ENCODE peak calls at places on chromosomes 11 and 22, in eight cellular contexts. F is PC-9, E is HL-60, H is cardiac fibroblast, L is keratinocyte, W is fibroblast of pulmonary artery, V is choroid plexus epithelial cell, S is Calu3. A is an unnamed sample.

GRCh38 chr11:17531818-17532131 is 12.4 kb downstream of the USH1C start:
- DNase-seq in V (peak), F (no peak), W (peak), H (peak), L (no peak), E (no peak), S (no peak), A (no peak)

GRCh38 chr11:121886005-121886739 is 229.8 kb downstream of the BLID start:
- DNase-seq in E (no peak), W (no peak), V (peak), L (no peak), H (peak), F (no peak), S (no peak), A (no peak)

GRCh38 chr22:43622886-43623285 is 189.2 kb downstream of the EFCAB6 start:
- DNase-seq in F (no peak), H (no peak), L (no peak), W (no peak), V (no peak), E (no peak), S (no peak), A (no peak)

GRCh38 chr22:49954354-49954753 is 6.2 kb upstream of the PIM3 start:
- DNase-seq in F (no peak), H (no peak), S (no peak), V (no peak), L (no peak), W (no peak), E (no peak), A (no peak)

GRCh38 chr11:73185680-73186293 is 32.3 kb upstream of the P2RY2 start:
- DNase-seq in W (peak), H (peak), L (peak), S (no peak), F (peak), V (peak), E (peak), A (no peak)

GRCh38 chr11:70646272-70647049 is 248.1 kb downstream of the CTTN start:
- DNase-seq in W (no peak), V (no peak), S (no peak), F (no peak), H (no peak), E (no peak), L (no peak), A (no peak)

GRCh38 chr11:60310407-60310998 is 16.6 kb upstream of the MS4A6E start:
- DNase-seq in E (no peak), V (no peak), H (no peak), S (no peak), L (no peak), F (no peak), W (no peak), A (no peak)

GRCh38 chr11:29129850-29130249 is 887.0 kb downstream of the KCNA4 start:
- DNase-seq in L (no peak), W (peak), H (peak), V (peak), F (no peak), E (no peak), S (no peak), A (no peak)

GRCh38 chr11:130999992-131000770 is 83.9 kb upstream of the SNX19 start:
- DNase-seq in F (peak), L (peak), S (peak), W (peak), H (peak), E (no peak), V (peak), A (no peak)

GRCh38 chr11:47980907-47981621 is 705 bp downstream of the PTPRJ start:
- DNase-seq in V (peak), W (peak), S (peak), E (peak), F (no peak), L (no peak), H (peak), A (peak)

GRCh38 chr11:128052912-128053641 is 534.3 kb downstream of the ETS1 start:
- DNase-seq in S (no peak), V (peak), L (no peak), F (no peak), H (peak), W (peak), E (no peak), A (no peak)

GRCh38 chr22:28829358-28830181 is 29.2 kb upstream of the XBP1 start:
- DNase-seq in V (peak), S (peak), W (peak), E (peak), F (peak), L (peak), H (peak), A (peak)

GRCh38 chr22:30802202-30803166 is 107.8 kb downstream of the OSBP2 start:
- DNase-seq in H (peak), F (peak), W (peak), S (peak), L (peak), V (peak), E (peak), A (peak)

GRCh38 chr11:76380977-76381719 is at the start of the genes GVQW3 and THAP12:
- DNase-seq in H (peak), S (peak), F (peak), V (peak), E (peak), W (peak), L (peak), A (peak)

GRCh38 chr11:114562166-114562916 is 2.7 kb upstream of the NXPE1 start:
- DNase-seq in F (no peak), V (peak), W (peak), S (no peak), H (peak), L (no peak), E (no peak), A (no peak)

GRCh38 chr22:19325296-19325950 is 33.9 kb upstream of the CLTCL1 start:
- DNase-seq in L (no peak), S (no peak), E (no peak), H (peak), W (peak), F (no peak), V (peak), A (no peak)

GRCh38 chr11:34240150-34240494 is 117.7 kb downstream of the ABTB2 start:
- DNase-seq in E (no peak), H (no peak), L (no peak), V (no peak), S (no peak), W (no peak), F (no peak), A (no peak)

GRCh38 chr11:57874981-57875380 is 113.4 kb downstream of the CTNND1 start:
- DNase-seq in V (no peak), S (no peak), H (no peak), W (no peak), L (no peak), F (no peak), E (no peak), A (no peak)

GRCh38 chr11:6862961-6863360 is at the start of gene OR10A2:
- DNase-seq in V (peak), E (no peak), H (no peak), L (no peak), W (no peak), S (no peak), F (no peak), A (no peak)

GRCh38 chr11:111935331-111936044 is 1.7 kb upstream of the DIXDC1 start:
- DNase-seq in L (no peak), E (peak), V (peak), W (peak), S (no peak), H (peak), F (no peak), A (peak)

GRCh38 chr11:72217856-72218745 is 1.5 kb downstream of the FOLR2 start:
- DNase-seq in H (no peak), E (no peak), F (no peak), S (no peak), V (no peak), W (no peak), L (no peak), A (peak)

GRCh38 chr22:38271927-38272372 is 860 bp downstream of the TMEM184B start:
- DNase-seq in L (no peak), H (peak), S (peak), F (peak), V (no peak), W (no peak), E (no peak), A (no peak)

GRCh38 chr22:29268511-29269229 is 602 bp downstream of the EWSR1 start:
- DNase-seq in L (no peak), S (peak), F (peak), W (peak), H (peak), E (peak), V (peak), A (peak)

GRCh38 chr11:66883021-66883968 is 26.4 kb downstream of the LRFN4 start:
- DNase-seq in F (peak), E (peak), H (peak), L (no peak), S (peak), W (peak), V (peak), A (no peak)

GRCh38 chr11:42407379-42407778 is 904.4 kb upstream of the API5 start:
- DNase-seq in L (no peak), F (no peak), S (no peak), E (no peak), V (no peak), W (peak), H (peak), A (no peak)

DNA sequence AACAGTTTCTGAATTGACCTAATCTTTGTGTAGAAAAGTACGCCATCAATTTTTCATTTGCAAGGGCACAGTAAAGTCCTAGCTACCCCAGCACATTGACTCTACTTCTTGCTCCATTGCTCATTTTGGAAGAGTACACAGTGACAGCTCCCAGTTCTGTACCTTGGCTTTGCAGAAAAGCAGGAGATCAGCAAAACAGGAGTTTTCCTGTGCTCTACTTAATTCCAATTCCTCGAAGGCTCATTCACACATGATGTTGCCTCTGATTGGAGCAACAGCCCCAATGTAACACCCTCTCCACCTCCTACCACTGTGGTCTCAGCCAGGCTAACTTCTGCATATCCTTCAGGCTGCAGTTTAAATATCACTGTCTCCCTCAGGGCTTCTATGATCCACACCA is 118.7 kb downstream of the PAX6 start:
- DNase-seq in W (no peak), L (no peak), F (no peak), S (no peak), H (no peak), V (no peak), E (no peak), A (no peak)
- TF ChIP-seq CTCF in W (no peak), L (no peak), F (no peak), S (no peak), H (no peak), V (no peak), E (no peak), A (no peak)

DNA sequence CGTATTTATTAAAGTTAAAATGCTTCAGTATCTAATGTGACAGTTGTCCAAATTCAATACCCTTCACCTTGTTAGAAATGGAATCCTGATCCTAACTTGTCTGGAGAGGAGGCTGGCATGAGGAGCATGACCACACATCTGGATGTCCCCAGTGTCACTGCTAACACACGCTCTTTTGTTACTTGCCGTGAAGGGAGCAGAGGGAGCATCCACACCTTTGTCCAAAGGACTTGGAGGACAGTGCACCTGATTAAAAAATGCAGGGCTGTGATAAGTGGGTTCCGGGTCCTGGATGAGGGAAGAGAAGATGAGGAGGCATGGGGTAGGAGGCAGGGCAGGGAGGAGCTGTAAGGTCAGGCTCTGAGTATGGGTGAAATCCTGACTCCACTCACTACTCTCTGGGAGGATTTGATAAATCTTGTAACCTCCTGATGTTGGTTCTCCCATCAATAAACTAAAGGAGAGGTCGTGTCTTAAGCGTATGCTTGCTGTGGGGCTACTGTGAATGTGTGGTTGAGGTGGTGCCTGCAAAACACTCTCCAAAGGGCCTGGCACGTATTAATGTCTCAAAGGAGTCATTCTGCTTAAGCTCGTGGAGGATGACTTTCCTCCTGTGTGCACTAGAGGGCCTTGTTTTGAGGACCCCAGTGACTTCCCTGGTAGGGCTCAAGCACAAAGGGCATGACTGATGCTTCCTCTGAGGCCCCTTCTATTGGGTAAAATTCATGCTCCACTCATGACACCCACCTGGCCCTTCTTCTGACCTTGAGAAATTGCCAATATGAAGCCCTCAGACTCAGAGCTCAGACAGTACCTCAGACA is 16.8 kb upstream of the IGLL5 start:
- DNase-seq in H (no peak), S (no peak), W (no peak), F (no peak), V (peak), E (no peak), L (no peak), A (no peak)
- TF ChIP-seq CTCF in H (no peak), S (no peak), W (peak), F (no peak), V (peak), E (peak), L (no peak), A (no peak)

GRCh38 chr22:26890870-26891269 is 233.5 kb downstream of the MIAT start:
- DNase-seq in L (no peak), F (no peak), S (peak), W (no peak), H (no peak), V (no peak), E (no peak), A (no peak)
- TF ChIP-seq CTCF in L (no peak), F (no peak), S (no peak), W (no peak), H (no peak), V (peak), E (no peak), A (peak)

DNA sequence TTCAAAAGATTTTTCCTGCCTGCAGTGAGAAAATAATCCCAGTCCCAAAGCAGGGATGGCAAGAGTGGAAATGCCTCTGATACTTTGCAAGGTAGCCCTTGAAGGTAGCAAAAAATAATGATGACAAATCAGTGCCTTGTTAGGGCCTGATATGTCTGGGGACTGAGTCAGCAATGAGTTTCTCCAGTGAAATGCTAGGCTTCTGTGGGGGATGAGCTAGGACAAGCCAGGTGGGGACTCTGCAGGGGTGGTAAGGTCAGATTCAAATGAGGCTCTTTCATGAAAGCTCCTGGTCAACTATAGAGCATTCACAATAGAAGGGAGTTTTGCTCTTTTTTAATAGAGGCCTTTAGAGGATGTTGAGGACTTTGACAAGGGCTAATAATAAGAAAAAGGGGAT is 77.7 kb downstream of the ME3 start:
- DNase-seq in H (no peak), F (no peak), W (no peak), V (no peak), L (peak), E (no peak), S (no peak), A (no peak)
- TF ChIP-seq CTCF in H (no peak), F (no peak), W (no peak), V (no peak), L (no peak), E (no peak), S (no peak), A (no peak)

GRCh38 chr11:18853086-18853720 is 61.6 kb upstream of the PTPN5 start:
- DNase-seq in S (peak), E (no peak), V (peak), L (peak), W (peak), F (peak), H (peak), A (no peak)
- TF ChIP-seq CTCF in S (peak), E (peak), V (peak), L (peak), W (peak), F (peak), H (peak), A (peak)